ENCODE peak calls at places on chromosomes 12 and 14, in six cellular contexts. One of them, this sample, is unnamed.

GRCh38 chr12:6039894-6040601 is 84.4 kb downstream of the VWF start:
- DNase-seq in heart right ventricle: no peak
- DNase-seq in right lobe of liver: peak
- DNase-seq in mesothelial cell of epicardium: no peak
- DNase-seq in frontal cortex: peak
- DNase-seq in stomach: peak
- DNase-seq in this sample: peak

GRCh38 chr12:72077111-72077820 is 138.6 kb downstream of the TPH2 start:
- DNase-seq in heart right ventricle: no peak
- DNase-seq in right lobe of liver: no peak
- DNase-seq in mesothelial cell of epicardium: no peak
- DNase-seq in frontal cortex: no peak
- DNase-seq in stomach: no peak
- DNase-seq in this sample: no peak

GRCh38 chr12:97912943-97913342 is 450.3 kb downstream of the RMST start:
- DNase-seq in heart right ventricle: no peak
- DNase-seq in right lobe of liver: peak
- DNase-seq in mesothelial cell of epicardium: no peak
- DNase-seq in frontal cortex: no peak
- DNase-seq in stomach: no peak
- DNase-seq in this sample: no peak

GRCh38 chr14:72894623-72895378 is 900 bp upstream of the DPF3 start:
- DNase-seq in heart right ventricle: peak
- DNase-seq in right lobe of liver: peak
- DNase-seq in mesothelial cell of epicardium: no peak
- DNase-seq in frontal cortex: no peak
- DNase-seq in stomach: no peak
- DNase-seq in this sample: peak

GRCh38 chr12:66397574-66397973 is 95.3 kb downstream of the HELB start:
- DNase-seq in heart right ventricle: no peak
- DNase-seq in right lobe of liver: no peak
- DNase-seq in mesothelial cell of epicardium: no peak
- DNase-seq in frontal cortex: no peak
- DNase-seq in stomach: no peak
- DNase-seq in this sample: no peak

GRCh38 chr14:76948213-76948947 is 80.1 kb downstream of the IRF2BPL start:
- DNase-seq in heart right ventricle: no peak
- DNase-seq in right lobe of liver: peak
- DNase-seq in mesothelial cell of epicardium: no peak
- DNase-seq in frontal cortex: no peak
- DNase-seq in stomach: peak
- DNase-seq in this sample: no peak

GRCh38 chr12:55624056-55624455 is 12.6 kb upstream of the OR10P1 start:
- DNase-seq in heart right ventricle: no peak
- DNase-seq in right lobe of liver: no peak
- DNase-seq in mesothelial cell of epicardium: no peak
- DNase-seq in frontal cortex: no peak
- DNase-seq in stomach: no peak
- DNase-seq in this sample: no peak

GRCh38 chr12:27330846-27331245 is 1.8 kb upstream of the BMAL2 start:
- DNase-seq in heart right ventricle: no peak
- DNase-seq in right lobe of liver: no peak
- DNase-seq in mesothelial cell of epicardium: no peak
- DNase-seq in frontal cortex: no peak
- DNase-seq in stomach: no peak
- DNase-seq in this sample: no peak

GRCh38 chr14:50335389-50335788 is 23.3 kb downstream of the DMAC2L start:
- DNase-seq in heart right ventricle: peak
- DNase-seq in right lobe of liver: no peak
- DNase-seq in mesothelial cell of epicardium: no peak
- DNase-seq in frontal cortex: peak
- DNase-seq in stomach: no peak
- DNase-seq in this sample: peak